ENCODE peak calls at places on chromosomes 7 and 10, in five cellular contexts. Y, F, V, D and T are unnamed samples.
A peak's percentile ranks its signal among the peaks of the same experiment; 100 is the strongest.

GRCh38 chr7:106715730-106716129 is 54.8 kb upstream of the CCDC71L start:
- DNase-seq in Y (no peak), F (no peak), V (no peak), D (no peak), T (no peak)

GRCh38 chr10:102904337-102904736 is 13.8 kb upstream of the CNNM2 start:
- DNase-seq in Y (no peak), F (no peak), V (no peak), D (no peak), T (no peak)

GRCh38 chr10:103692421-103693069 is 162.8 kb downstream of the SH3PXD2A start:
- DNase-seq in Y (peak; percentile 14), F (no peak), V (peak; percentile 73), D (peak; percentile 35), T (no peak)

GRCh38 chr10:126016156-126016805 is 119.9 kb downstream of the FANK1 start:
- DNase-seq in Y (no peak), F (no peak), V (no peak), D (no peak), T (peak; percentile 62)

GRCh38 chr10:17781856-17782255 is 27.3 kb upstream of the MRC1 start:
- DNase-seq in Y (no peak), F (no peak), V (no peak), D (peak; percentile 15), T (no peak)

GRCh38 chr7:44144968-44145418 is 3.9 kb upstream of the MYL7 start:
- DNase-seq in Y (no peak), F (no peak), V (no peak), D (no peak), T (no peak)

GRCh38 chr10:538895-539294 is 150.6 kb downstream of the DIP2C start:
- DNase-seq in Y (no peak), F (peak; percentile 31), V (no peak), D (no peak), T (peak; percentile 34)

GRCh38 chr10:124612611-124613498 is 131.3 kb downstream of the FAM53B start:
- DNase-seq in Y (peak; percentile 19), F (no peak), V (no peak), D (peak; percentile 73), T (no peak)

GRCh38 chr10:49139000-49139865 is 5.4 kb upstream of the FAM170B start:
- DNase-seq in Y (no peak), F (peak; percentile 62), V (no peak), D (no peak), T (no peak)